ENCODE peak calls at places on chromosomes 6 and 20, in six cellular contexts. O is tibial artery, R is neural progenitor cell, F is neuronal stem cell, D is heart right ventricle, V is IMR-90. M is an unnamed sample. For H3K27me3, the result is how much of the 10 kb centered on the place peaks cover.

GRCh38 chr6:11278207-11278559 is 45.7 kb upstream of the NEDD9 start:
- DNase-seq in O (no peak), R (no peak), F (no peak), D (no peak), V (no peak), M (no peak)

GRCh38 chr20:57392130-57392445 is 892 bp downstream of the RBM38 start:
- DNase-seq in O (no peak), R (peak), F (no peak), D (no peak), V (no peak), M (no peak)

GRCh38 chr20:34547844-34548613 is 10.5 kb upstream of the MAP1LC3A start:
- DNase-seq in O (no peak), R (no peak), F (no peak), D (no peak), V (no peak), M (no peak)

GRCh38 chr6:125285353-125285752 is 16.4 kb downstream of the HDDC2 start:
- DNase-seq in O (no peak), R (no peak), F (no peak), D (no peak), V (no peak), M (no peak)

GRCh38 chr20:10201321-10201870 is 17.2 kb upstream of the SNAP25 start:
- DNase-seq in O (no peak), R (no peak), F (no peak), D (no peak), V (peak), M (no peak)

GRCh38 chr20:58650181-58650775 is 805 bp upstream of the STX16 start:
- DNase-seq in O (no peak), R (peak), F (peak), D (peak), V (no peak), M (no peak)

GRCh38 chr6:155787168-155787567 is 331.5 kb upstream of the NOX3 start:
- DNase-seq in O (no peak), R (no peak), F (no peak), D (no peak), V (no peak), M (no peak)

GRCh38 chr6:4287811-4288244 is 152.5 kb upstream of the ECI2 start:
- DNase-seq in O (no peak), R (peak), F (peak), D (peak), V (no peak), M (no peak)

GRCh38 chr6:130825772-130826441 is 1.3 kb upstream of the SMLR1 start:
- DNase-seq in O (no peak), R (no peak), F (no peak), D (no peak), V (no peak), M (no peak)

GRCh38 chr6:158972241-158973233 is 27.5 kb downstream of the RSPH3 start:
- DNase-seq in O (no peak), R (peak), F (no peak), D (no peak), V (peak), M (no peak)

GRCh38 chr6:131519670-131520436 is 53.2 kb upstream of the ARG1 start:
- DNase-seq in O (no peak), R (peak), F (no peak), D (no peak), V (peak), M (no peak)

GRCh38 chr6:136173519-136174507 is 76.3 kb downstream of the MTFR2 start:
- DNase-seq in O (no peak), R (no peak), F (no peak), D (peak), V (peak), M (no peak)

GRCh38 chr6:107114872-107115694 is at the start of gene BEND3:
- DNase-seq in O (no peak), R (peak), F (peak), D (peak), V (no peak), M (peak)

GRCh38 chr6:104789770-104790190 is 69.9 kb downstream of the HACE1 start:
- DNase-seq in O (no peak), R (no peak), F (no peak), D (no peak), V (peak), M (no peak)

GRCh38 chr20:62208805-62209755 is 11.0 kb downstream of the HRH3 start:
- DNase-seq in O (no peak), R (peak), F (no peak), D (peak), V (no peak), M (no peak)

GRCh38 chr6:14871196-14871595 is 374.7 kb upstream of the JARID2 start:
- DNase-seq in O (no peak), R (no peak), F (no peak), D (peak), V (peak), M (peak)

GRCh38 chr6:125533710-125534397 is 215.6 kb upstream of the HEY2 start:
- DNase-seq in O (no peak), R (peak), F (no peak), D (no peak), V (no peak), M (no peak)

GRCh38 chr20:60268502-60268901 is 310.3 kb downstream of the CDH26 start:
- DNase-seq in O (no peak), R (no peak), F (no peak), D (no peak), V (no peak), M (no peak)

GRCh38 chr20:37501940-37502339 is 19.1 kb upstream of the NNAT start:
- DNase-seq in O (no peak), R (no peak), F (no peak), D (no peak), V (no peak), M (no peak)

GRCh38 chr6:41561931-41562632 is 15.9 kb downstream of the FOXP4 start:
- DNase-seq in O (no peak), R (no peak), F (no peak), D (no peak), V (no peak), M (no peak)

GRCh38 chr20:47209982-47210381 is 146.5 kb downstream of the ZMYND8 start:
- DNase-seq in O (no peak), R (no peak), F (no peak), D (no peak), V (no peak), M (no peak)

GRCh38 chr6:108945686-108946158 is 97.5 kb downstream of the ARMC2 start:
- DNase-seq in O (peak), R (no peak), F (no peak), D (peak), V (no peak), M (peak)

GRCh38 chr6:114421219-114421618 is 78.4 kb upstream of the HS3ST5 start:
- DNase-seq in O (no peak), R (no peak), F (no peak), D (no peak), V (no peak), M (no peak)

GRCh38 chr6:157390273-157391060 is 9.5 kb downstream of the ZDHHC14 start:
- DNase-seq in O (no peak), R (no peak), F (no peak), D (no peak), V (no peak), M (no peak)

GRCh38 chr6:132190097-132190814 is 211.0 kb downstream of the MOXD1 start:
- DNase-seq in O (no peak), R (no peak), F (no peak), D (no peak), V (peak), M (no peak)

GRCh38 chr6:43630980-43631619 is 2.0 kb upstream of the GTPBP2 start:
- DNase-seq in O (no peak), R (no peak), F (no peak), D (no peak), V (no peak), M (no peak)

GRCh38 chr6:136201735-136202134 is 48.4 kb downstream of the MTFR2 start:
- DNase-seq in O (no peak), R (no peak), F (no peak), D (no peak), V (peak), M (no peak)

GRCh38 chr6:83827050-83827449 is 26.1 kb upstream of the RIPPLY2 start:
- DNase-seq in O (no peak), R (peak), F (no peak), D (no peak), V (no peak), M (no peak)

GRCh38 chr20:35360033-35360432 is 51.7 kb downstream of the UQCC1 start:
- DNase-seq in O (no peak), R (no peak), F (no peak), D (no peak), V (no peak), M (no peak)

GRCh38 chr6:4804095-4804494 is 27.9 kb downstream of the CDYL start:
- DNase-seq in O (no peak), R (no peak), F (no peak), D (no peak), V (peak), M (no peak)

GRCh38 chr6:110233769-110234374 is 53.6 kb downstream of the CDC40 start:
- DNase-seq in O (no peak), R (no peak), F (no peak), D (no peak), V (peak), M (no peak)

GRCh38 chr6:41200296-41200900 is 551 bp downstream of the TREML2 start:
- DNase-seq in O (no peak), R (no peak), F (no peak), D (no peak), V (no peak), M (no peak)

GRCh38 chr6:75376347-75377024 is 91.9 kb upstream of the TMEM30A start:
- DNase-seq in O (no peak), R (no peak), F (no peak), D (no peak), V (peak), M (no peak)

GRCh38 chr6:113018351-113019151 is 671.4 kb downstream of the RFPL4B start:
- DNase-seq in O (peak), R (no peak), F (no peak), D (no peak), V (peak), M (no peak)

DNA sequence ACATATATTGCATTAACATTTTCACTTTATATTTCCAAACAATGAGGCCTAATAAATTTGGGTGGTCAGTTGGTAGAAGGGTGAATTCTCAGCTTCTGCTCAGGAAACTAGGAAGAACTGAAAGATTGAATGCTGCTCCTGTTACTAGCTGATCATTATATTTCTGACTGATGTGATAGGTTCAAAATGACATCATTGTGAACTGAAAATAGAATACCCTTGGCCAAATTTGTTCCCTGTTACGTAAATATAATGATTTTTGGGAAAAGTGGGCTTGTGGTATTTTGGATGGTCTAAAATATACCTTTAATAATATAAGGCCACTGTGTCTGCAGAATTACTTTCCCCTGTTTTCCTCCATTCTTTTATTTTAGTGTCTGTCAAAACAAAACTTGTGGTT is 2.8 kb downstream of the UST start:
- DNase-seq in O (no peak), R (no peak), F (no peak), D (no peak), V (no peak), M (no peak)
- H3K27me3 ChIP-seq in O (under half), R (under half), F (under half), D (under half), V (under half), M (under half)

GRCh38 chr20:24987244-24987643 is 5.3 kb downstream of the APMAP start:
- DNase-seq in O (no peak), R (no peak), F (no peak), D (no peak), V (peak), M (no peak)

GRCh38 chr20:24983896-24984295 is 8.7 kb downstream of the APMAP start:
- DNase-seq in O (no peak), R (no peak), F (no peak), D (no peak), V (no peak), M (no peak)

GRCh38 chr20:24986436-24987015 is 6.0 kb downstream of the APMAP start:
- DNase-seq in O (peak), R (no peak), F (no peak), D (no peak), V (no peak), M (no peak)

GRCh38 chr20:24984963-24985640 is 7.4 kb downstream of the APMAP start:
- DNase-seq in O (peak), R (no peak), F (no peak), D (no peak), V (no peak), M (no peak)

DNA sequence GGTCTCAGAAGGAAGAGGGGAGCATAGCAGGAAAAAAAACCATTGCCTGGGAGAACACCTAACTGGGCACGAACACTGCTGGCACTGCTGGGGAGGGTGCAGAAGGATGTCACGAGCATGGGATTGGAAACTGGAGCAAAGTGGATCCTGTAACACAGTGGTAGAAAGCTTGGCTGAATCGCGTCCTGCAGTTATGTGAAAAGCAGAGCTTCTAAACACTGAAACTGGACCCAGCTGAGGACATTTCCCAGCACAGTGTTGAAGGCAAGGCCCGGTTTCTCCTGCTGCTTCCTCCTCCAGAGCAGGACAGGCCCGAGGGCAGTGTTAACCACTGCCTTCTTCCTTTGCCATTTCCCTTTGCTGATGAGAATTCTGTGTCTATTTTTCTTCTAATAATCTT is 6.7 kb downstream of the APMAP start:
- DNase-seq in O (peak), R (no peak), F (no peak), D (no peak), V (no peak), M (peak)
- H3K27ac ChIP-seq in O (no peak), R (no peak), F (no peak), D (no peak), V (no peak), M (peak)

DNA sequence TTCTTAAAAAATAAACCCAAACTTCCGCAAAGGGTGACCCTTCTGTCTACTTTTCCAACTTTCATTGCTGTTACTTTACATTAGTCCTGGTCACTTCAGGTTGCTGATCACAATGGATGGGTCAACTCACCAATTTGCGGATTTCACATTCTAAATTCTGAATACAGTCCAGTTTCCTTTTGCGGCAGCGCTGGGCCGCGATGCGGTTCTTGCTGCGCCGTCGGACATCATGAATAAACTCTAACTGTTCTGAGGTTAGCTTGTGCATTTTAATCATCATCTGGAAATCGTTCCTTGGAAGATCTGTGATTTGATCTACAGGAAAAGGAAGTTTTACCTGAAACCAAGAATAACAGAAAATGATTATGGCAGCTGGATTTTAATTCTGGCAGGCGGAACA is 43.7 kb downstream of the GJA10 start:
- DNase-seq in O (no peak), R (no peak), F (no peak), D (no peak), V (no peak), M (no peak)
- H3K27me3 ChIP-seq in O (under half), R (under half), F (under half), D (under half), V (under half), M (under half)

GRCh38 chr20:63958964-63959698 is 2.9 kb upstream of the UCKL1 start:
- DNase-seq in O (no peak), R (no peak), F (no peak), D (no peak), V (no peak), M (no peak)
- H3K27ac ChIP-seq in O (no peak), R (no peak), F (peak), D (no peak), V (no peak), M (no peak)

GRCh38 chr6:21371676-21372161 is 221.8 kb upstream of the SOX4 start:
- DNase-seq in O (no peak), R (peak), F (peak), D (no peak), V (no peak), M (no peak)

GRCh38 chr6:21367649-21368154 is 225.8 kb upstream of the SOX4 start:
- DNase-seq in O (no peak), R (no peak), F (no peak), D (no peak), V (no peak), M (no peak)

GRCh38 chr6:21367148-21367547 is 226.4 kb upstream of the SOX4 start:
- DNase-seq in O (no peak), R (no peak), F (no peak), D (no peak), V (no peak), M (no peak)
- H3K27me3 ChIP-seq in O (under half), R (under half), F (under half), D (under half), V (under half), M (under half)

GRCh38 chr6:139161817-139162284 is 27.0 kb downstream of the HECA start:
- DNase-seq in O (no peak), R (no peak), F (no peak), D (no peak), V (no peak), M (no peak)
- H3K27ac ChIP-seq in O (no peak), R (no peak), F (no peak), D (no peak), V (no peak), M (no peak)

DNA sequence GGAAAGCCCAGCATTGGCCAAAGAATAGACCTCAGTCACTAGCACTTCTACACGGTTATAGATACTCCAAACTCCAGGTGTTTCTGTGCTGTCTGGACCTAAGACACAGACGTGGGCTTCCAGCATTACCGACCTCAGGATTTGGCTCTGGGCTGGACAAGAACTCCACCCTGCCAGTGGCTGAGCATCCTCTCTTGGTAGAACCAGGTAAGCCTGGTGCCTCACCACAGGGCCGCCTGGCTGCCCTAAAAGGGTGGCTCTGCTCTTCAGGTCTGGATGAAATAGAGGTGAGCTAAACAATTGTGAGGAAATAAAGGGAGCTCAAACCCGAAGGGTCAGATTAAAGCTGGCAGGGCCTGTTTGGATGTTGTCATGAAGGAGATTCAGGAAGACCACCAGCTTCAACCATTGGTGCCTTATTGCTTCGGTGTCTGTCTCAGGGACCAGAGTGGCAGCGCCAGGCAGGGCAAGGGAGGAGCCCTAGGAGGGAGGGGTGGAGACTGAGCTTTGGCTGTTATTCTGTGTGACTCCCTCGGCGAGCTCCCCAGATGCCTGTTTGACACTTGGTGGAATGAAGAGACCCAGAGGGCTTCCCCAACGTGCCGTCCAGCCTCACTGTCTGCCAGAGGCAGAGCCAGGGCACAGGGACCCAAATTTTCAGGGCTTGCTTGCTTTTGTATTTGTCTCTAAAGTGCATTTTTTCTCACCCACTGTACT is 8.6 kb downstream of the SYNDIG1 start:
- DNase-seq in O (no peak), R (no peak), F (no peak), D (no peak), V (no peak), M (no peak)
- H3K27me3 ChIP-seq in O (under half), R (under half), F (under half), D (under half), V (under half), M (under half)